ENCODE peak calls at places on chromosomes 3 and 15, in seven cellular contexts. J, F, I, M, K, N and C are unnamed samples.

GRCh38 chr15:60077581-60078359 is 73.7 kb downstream of the FOXB1 start:
- DNase-seq in F (no peak), I (no peak), J (no peak), N (no peak), K (no peak), M (no peak), C (no peak)

GRCh38 chr3:14508966-14509795 is 31.0 kb downstream of the GRIP2 start:
- DNase-seq in N (no peak), F (peak; percentile 30), J (no peak), I (peak; percentile 38), K (peak; percentile 71), M (peak; percentile 25), C (peak; percentile 30)

GRCh38 chr3:150370129-150370602 is 37.9 kb upstream of the TSC22D2 start:
- DNase-seq in K (peak; percentile 45), N (peak; percentile 77), M (no peak), F (peak; percentile 91), J (peak; percentile 91), I (peak; percentile 98), C (peak; percentile 95)

GRCh38 chr3:170599083-170599482 is 13.2 kb upstream of the SLC7A14 start:
- DNase-seq in M (no peak), N (no peak), J (no peak), I (no peak), K (no peak), F (no peak), C (no peak)

GRCh38 chr3:127158614-127159221 is 34.2 kb upstream of the PRR23E start:
- DNase-seq in J (no peak), K (no peak), M (no peak), F (peak; percentile 17), N (no peak), I (peak; percentile 3), C (no peak)

GRCh38 chr3:43162573-43163084 is 56.8 kb upstream of the POMGNT2 start:
- DNase-seq in M (peak; percentile 79), N (no peak), I (no peak), F (peak; percentile 30), J (no peak), K (no peak), C (no peak)

GRCh38 chr15:84795186-84795585 is 22.0 kb upstream of the ALPK3 start:
- DNase-seq in K (no peak), I (no peak), F (no peak), N (no peak), M (no peak), J (no peak), C (no peak)

GRCh38 chr3:11096266-11097135 is 57.8 kb upstream of the HRH1 start:
- DNase-seq in J (peak; percentile 69), M (no peak), K (peak; percentile 38), N (peak; percentile 82), F (peak; percentile 77), I (peak; percentile 90), C (peak; percentile 93)

GRCh38 chr15:82079736-82080135 is 33.9 kb upstream of the MEX3B start:
- DNase-seq in M (no peak), N (no peak), J (no peak), I (peak; percentile 11), F (no peak), K (no peak), C (no peak)

GRCh38 chr3:136862611-136862951 is 573 bp downstream of the NCK1 start:
- DNase-seq in K (peak; percentile 69), M (peak; percentile 54), J (peak; percentile 16), I (peak; percentile 68), N (peak; percentile 70), F (peak; percentile 75), C (peak; percentile 61)

GRCh38 chr3:69505770-69506407 is 120.0 kb upstream of the FRMD4B start:
- DNase-seq in N (no peak), K (no peak), J (no peak), M (no peak), I (no peak), F (peak; percentile 3), C (no peak)

GRCh38 chr3:129276385-129276784 is 2.3 kb upstream of the HMCES start:
- DNase-seq in J (no peak), N (no peak), F (no peak), I (no peak), K (no peak), M (peak; percentile 90), C (no peak)

GRCh38 chr3:16174389-16174788 is at the start of gene GALNT15:
- DNase-seq in K (peak; percentile 65), J (peak; percentile 89), I (peak; percentile 98), N (peak; percentile 96), F (peak; percentile 86), M (no peak), C (peak; percentile 100)

GRCh38 chr15:40340038-40340739 is 550 bp downstream of the CCDC9B start:
- DNase-seq in M (no peak), I (peak; percentile 82), K (peak; percentile 71), J (no peak), F (peak; percentile 67), N (peak; percentile 77), C (peak; percentile 45)

GRCh38 chr3:43733459-43734384 is 43.0 kb downstream of the ABHD5 start:
- DNase-seq in K (no peak), M (no peak), I (peak; percentile 63), J (no peak), N (no peak), F (peak; percentile 36), C (peak; percentile 63)

GRCh38 chr15:74674161-74674560 is 21.7 kb downstream of the EDC3 start:
- DNase-seq in N (no peak), M (no peak), K (no peak), F (no peak), J (no peak), I (no peak), C (no peak)

GRCh38 chr3:37662708-37663107 is 199.0 kb upstream of the CTDSPL start:
- DNase-seq in J (no peak), M (no peak), N (no peak), F (no peak), I (no peak), K (no peak), C (no peak)

GRCh38 chr3:76044601-76045600 is 259.6 kb upstream of the ZNF717 start:
- DNase-seq in K (peak; percentile 20), N (no peak), F (no peak), J (no peak), I (peak; percentile 60), M (peak; percentile 49), C (peak; percentile 42)

GRCh38 chr3:29525254-29525881 is 244.5 kb downstream of the RBMS3 start:
- DNase-seq in M (no peak), K (peak; percentile 21), J (no peak), N (peak; percentile 84), I (peak; percentile 76), F (peak; percentile 93), C (peak; percentile 67)

GRCh38 chr15:40843885-40844542 is at the start of gene SPINT1:
- DNase-seq in J (no peak), I (no peak), K (peak; percentile 82), M (peak; percentile 47), N (no peak), F (no peak), C (no peak)

GRCh38 chr3:19272296-19272695 is 124.0 kb downstream of the KCNH8 start:
- DNase-seq in N (no peak), J (no peak), K (no peak), F (no peak), M (no peak), I (no peak), C (no peak)

GRCh38 chr3:58528629-58529028 is 8.4 kb downstream of the ACOX2 start:
- DNase-seq in J (no peak), K (peak; percentile 75), F (peak; percentile 87), M (no peak), N (peak; percentile 54), I (peak; percentile 57), C (peak; percentile 42)

GRCh38 chr3:66014641-66015040 is 24.1 kb downstream of the MAGI1 start:
- DNase-seq in J (no peak), N (no peak), K (no peak), M (no peak), F (no peak), I (no peak), C (no peak)
- H3K4me3 ChIP-seq in J (no peak overlapping the region), N (no peak overlapping the region), K (no peak overlapping the region), M (no peak overlapping the region), F (no peak overlapping the region), I (no peak overlapping the region), C (no peak overlapping the region)

GRCh38 chr3:188037116-188037718 is 116.7 kb upstream of the LPP start:
- DNase-seq in N (no peak), K (peak; percentile 54), J (no peak), M (no peak), F (peak; percentile 43), I (peak; percentile 65), C (peak; percentile 67)
- TF ChIP-seq CTCF in N (peak; percentile 67), K (peak; percentile 39), J (peak; percentile 54), M (no peak), F (peak; percentile 44), I (peak; percentile 42), C (peak; percentile 54)

DNA sequence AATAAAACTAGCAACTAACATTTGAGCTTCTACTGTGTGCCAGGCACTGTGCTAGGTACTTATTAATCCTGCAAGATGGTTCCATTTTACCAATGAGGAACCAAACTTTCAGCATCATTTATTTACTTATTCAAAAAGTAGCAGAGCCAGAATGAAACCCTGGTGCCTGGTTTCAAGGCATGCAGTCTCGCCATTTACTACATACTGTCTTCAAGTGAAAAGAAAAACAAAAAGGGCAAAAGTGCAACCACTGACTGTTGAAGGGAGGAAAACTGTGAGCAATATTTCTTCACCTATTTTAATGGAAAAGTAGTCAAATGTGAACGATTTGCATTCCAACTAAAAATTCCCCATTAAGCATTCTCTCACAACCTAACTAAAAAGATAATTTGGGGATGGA is 8.7 kb downstream of the DCUN1D1 start:
- DNase-seq in N (no peak), J (no peak), I (peak; percentile 39), M (peak; percentile 38), F (peak; percentile 20), K (no peak), C (no peak)
- H3K4me3 ChIP-seq in N (no peak overlapping the region), J (no peak overlapping the region), I (no peak overlapping the region), M (no peak overlapping the region), F (no peak overlapping the region), K (no peak overlapping the region), C (no peak overlapping the region)

DNA sequence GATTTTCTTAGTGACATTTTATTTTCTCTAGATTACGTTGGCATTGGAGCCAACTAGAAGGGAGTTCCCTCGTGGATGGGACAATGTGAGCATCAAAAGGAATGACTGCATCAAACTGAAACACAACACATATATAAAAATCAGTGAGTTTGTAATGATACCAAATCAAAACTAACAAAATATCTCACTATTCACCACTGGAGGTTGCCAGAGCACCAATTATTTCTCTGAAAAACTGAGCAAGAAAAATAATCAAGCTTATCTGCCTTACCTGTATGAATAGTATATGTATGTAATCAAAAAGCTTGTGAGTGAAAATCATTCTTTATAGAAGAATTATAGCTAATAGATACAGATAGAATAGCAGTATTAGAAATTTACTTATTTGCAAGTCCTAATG is 46.8 kb upstream of the OTOL1 start:
- DNase-seq in I (no peak), J (no peak), N (no peak), F (no peak), K (no peak), M (no peak), C (no peak)
- TF ChIP-seq CTCF in I (no peak), J (no peak), N (no peak), F (no peak), K (no peak), M (peak; percentile 11), C (no peak)

GRCh38 chr3:146818866-146819265 is 213.7 kb upstream of the PLSCR5 start:
- DNase-seq in F (no peak), N (no peak), I (no peak), M (no peak), J (no peak), K (no peak), C (no peak)
- H3K4me3 ChIP-seq in F (no peak overlapping the region), N (no peak overlapping the region), I (no peak overlapping the region), M (no peak overlapping the region), J (no peak overlapping the region), K (no peak overlapping the region), C (no peak overlapping the region)